ENCODE peak calls at places on chromosomes 6 and 20, in nine cellular contexts. O, P, E, S, T, U, D, Q and H are unnamed samples.

GRCh38 chr20:39861381-39861780 is 827.7 kb downstream of the MAFB start:
- DNase-seq in O (no peak), P (no peak), E (no peak), S (no peak), T (no peak), U (no peak), D (no peak), Q (no peak), H (no peak)

GRCh38 chr20:23125625-23126191 is 39.6 kb upstream of the CD93 start:
- DNase-seq in O (peak; percentile 60), P (no peak), E (peak; percentile 51), S (no peak), T (peak; percentile 100), U (peak; percentile 29), D (no peak), Q (no peak), H (no peak)

GRCh38 chr6:26304213-26305096 is 60.5 kb upstream of the BTN3A2 start:
- DNase-seq in O (peak; percentile 29), P (no peak), E (no peak), S (no peak), T (no peak), U (no peak), D (peak; percentile 38), Q (no peak), H (no peak)

GRCh38 chr6:161105408-161105807 is 113.8 kb downstream of the MAP3K4 start:
- DNase-seq in O (no peak), P (no peak), E (no peak), S (no peak), T (no peak), U (no peak), D (no peak), Q (no peak), H (no peak)

GRCh38 chr6:151674578-151674977 is 132.9 kb upstream of the ESR1 start:
- DNase-seq in O (no peak), P (no peak), E (no peak), S (no peak), T (no peak), U (no peak), D (no peak), Q (no peak), H (no peak)

GRCh38 chr6:107108201-107108890 is 7.0 kb downstream of the BEND3 start:
- DNase-seq in O (no peak), P (no peak), E (no peak), S (no peak), T (peak; percentile 56), U (no peak), D (no peak), Q (no peak), H (no peak)

GRCh38 chr6:47915017-47915416 is 133.2 kb downstream of the OPN5 start:
- DNase-seq in O (no peak), P (no peak), E (no peak), S (no peak), T (no peak), U (no peak), D (no peak), Q (no peak), H (no peak)

GRCh38 chr20:41135187-41135887 is 2.0 kb upstream of the PLCG1 start:
- DNase-seq in O (no peak), P (peak; percentile 59), E (no peak), S (peak; percentile 28), T (peak; percentile 28), U (no peak), D (no peak), Q (no peak), H (peak; percentile 29)

GRCh38 chr6:1575213-1576041 is 34.3 kb upstream of the FOXC1 start:
- DNase-seq in O (no peak), P (peak; percentile 68), E (no peak), S (no peak), T (no peak), U (no peak), D (peak; percentile 34), Q (no peak), H (no peak)

GRCh38 chr20:8573686-8574085 is 441.6 kb downstream of the PLCB1 start:
- DNase-seq in O (no peak), P (no peak), E (no peak), S (no peak), T (no peak), U (no peak), D (no peak), Q (no peak), H (no peak)

GRCh38 chr6:143251288-143251687 is 190.6 kb downstream of the AIG1 start:
- DNase-seq in O (no peak), P (no peak), E (no peak), S (no peak), T (no peak), U (no peak), D (no peak), Q (no peak), H (no peak)

GRCh38 chr6:40937491-40937890 is 101.5 kb downstream of the UNC5CL start:
- DNase-seq in O (no peak), P (no peak), E (no peak), S (no peak), T (no peak), U (no peak), D (no peak), Q (no peak), H (no peak)

GRCh38 chr6:157099912-157100593 is 223.3 kb downstream of the TMEM242 start:
- DNase-seq in O (no peak), P (no peak), E (no peak), S (no peak), T (peak; percentile 45), U (no peak), D (no peak), Q (no peak), H (no peak)

GRCh38 chr20:38692436-38693411 is 31.6 kb upstream of the SLC32A1 start:
- DNase-seq in O (no peak), P (no peak), E (no peak), S (peak; percentile 75), T (no peak), U (peak; percentile 29), D (peak; percentile 23), Q (no peak), H (peak; percentile 75)

GRCh38 chr20:48186915-48187314 is 401.6 kb upstream of the SULF2 start:
- DNase-seq in O (no peak), P (no peak), E (no peak), S (no peak), T (no peak), U (no peak), D (no peak), Q (no peak), H (no peak)

GRCh38 chr6:16850332-16851022 is 89.2 kb upstream of the ATXN1 start:
- DNase-seq in O (no peak), P (no peak), E (no peak), S (no peak), T (no peak), U (no peak), D (no peak), Q (no peak), H (no peak)

GRCh38 chr6:100833972-100834574 is 47.1 kb downstream of the ASCC3 start:
- DNase-seq in O (no peak), P (no peak), E (no peak), S (no peak), T (no peak), U (no peak), D (no peak), Q (no peak), H (no peak)

GRCh38 chr6:41209547-41209951 is 8.6 kb upstream of the TREML2 start:
- DNase-seq in O (no peak), P (no peak), E (no peak), S (no peak), T (no peak), U (no peak), D (no peak), Q (no peak), H (no peak)

GRCh38 chr6:93040375-93040774 is 379.0 kb downstream of the EPHA7 start:
- DNase-seq in O (no peak), P (no peak), E (no peak), S (no peak), T (no peak), U (no peak), D (no peak), Q (no peak), H (no peak)

GRCh38 chr6:163662604-163663225 is 248.2 kb downstream of the QKI start:
- DNase-seq in O (no peak), P (no peak), E (no peak), S (no peak), T (no peak), U (no peak), D (no peak), Q (no peak), H (no peak)

DNA sequence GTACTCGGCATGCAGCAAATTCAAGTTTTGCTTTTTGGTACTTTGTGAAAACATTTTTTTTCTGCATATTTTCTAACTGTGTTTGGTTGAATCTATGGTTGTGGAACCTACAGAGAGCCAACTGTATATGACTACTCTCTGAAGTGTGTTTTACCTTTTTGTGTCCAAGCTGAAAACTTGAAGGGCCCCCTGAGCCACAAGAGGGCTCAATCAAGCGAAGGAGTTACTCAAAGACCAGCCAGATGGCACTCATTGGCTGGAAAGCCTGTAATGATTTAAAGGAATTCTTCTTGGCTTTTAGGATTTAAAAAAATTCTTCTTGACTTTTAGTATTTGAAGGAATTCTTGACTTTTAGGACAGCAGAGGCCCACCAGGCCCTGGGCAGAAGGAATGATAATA is 27.0 kb upstream of the ECI2 start:
- DNase-seq in O (no peak), P (no peak), E (no peak), S (no peak), T (no peak), U (no peak), D (no peak), Q (no peak), H (no peak)
- TF ChIP-seq CTCF in O (no peak), P (no peak), E (no peak), S (no peak), T (no peak), U (peak; percentile 9), D (no peak), Q (no peak), H (no peak)

GRCh38 chr6:38488876-38489275 is 150.9 kb downstream of the BTBD9 start:
- DNase-seq in O (no peak), P (no peak), E (no peak), S (no peak), T (no peak), U (no peak), D (no peak), Q (no peak), H (no peak)
- TF ChIP-seq CTCF in O (no peak), P (no peak), E (no peak), S (no peak), T (no peak), U (no peak), D (no peak), Q (no peak), H (no peak)

GRCh38 chr20:57693670-57694329 is 16.0 kb downstream of the PMEPA1 start:
- DNase-seq in O (no peak), P (no peak), E (no peak), S (no peak), T (no peak), U (no peak), D (no peak), Q (no peak), H (no peak)
- TF ChIP-seq CTCF in O (no peak), P (no peak), E (no peak), S (no peak), T (no peak), U (no peak), D (no peak), Q (no peak), H (no peak)

DNA sequence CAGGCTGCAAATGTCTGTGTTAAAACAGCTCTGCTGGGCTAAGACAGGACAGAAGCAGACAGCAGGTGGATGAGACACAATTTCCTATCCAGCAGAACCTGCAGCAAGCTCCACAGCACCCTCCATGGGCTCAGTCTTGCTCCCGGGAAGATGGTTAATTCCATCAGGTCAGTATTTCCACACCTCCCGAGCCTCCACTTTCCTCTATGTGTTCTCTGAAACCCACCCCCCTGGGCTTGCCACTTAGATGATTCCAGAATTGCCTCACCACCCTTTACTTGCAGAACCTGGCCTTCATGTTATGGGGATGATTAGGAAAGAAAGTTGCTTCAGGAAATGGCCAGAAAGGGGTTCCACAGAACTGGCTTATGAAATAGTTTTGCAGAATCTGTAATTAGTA is 43.8 kb downstream of the ERMARD start:
- DNase-seq in O (no peak), P (no peak), E (peak; percentile 23), S (no peak), T (peak; percentile 73), U (no peak), D (no peak), Q (peak; percentile 13), H (no peak)
- TF ChIP-seq CTCF in O (no peak), P (no peak), E (no peak), S (no peak), T (no peak), U (no peak), D (no peak), Q (no peak), H (no peak)